ENCODE peak calls at places on chromosomes 6 and 20, in seven cellular contexts. D, U, S, L, Y, N and Z are unnamed samples.

GRCh38 chr20:9220874-9221547 is 152.1 kb downstream of the PLCB4 start:
- DNase-seq in D (no peak), U (no peak), S (no peak), L (no peak), Y (peak; percentile 45), N (no peak), Z (no peak)

GRCh38 chr6:143125455-143125854 is 64.8 kb downstream of the AIG1 start:
- DNase-seq in D (no peak), U (no peak), S (no peak), L (peak; percentile 9), Y (no peak), N (no peak), Z (no peak)

GRCh38 chr6:160735523-160735922 is 33.5 kb downstream of the PLG start:
- DNase-seq in D (no peak), U (no peak), S (no peak), L (peak; percentile 13), Y (no peak), N (no peak), Z (no peak)

GRCh38 chr6:157019733-157020132 is 242.6 kb downstream of the ARID1B start:
- DNase-seq in D (no peak), U (no peak), S (no peak), L (peak; percentile 36), Y (peak; percentile 48), N (no peak), Z (no peak)

GRCh38 chr6:108559884-108560462 is 744 bp upstream of the FOXO3 start:
- DNase-seq in D (no peak), U (peak; percentile 94), S (no peak), L (peak; percentile 44), Y (peak; percentile 76), N (peak; percentile 40), Z (no peak)

GRCh38 chr6:41374618-41375590 is 39.5 kb downstream of the NCR2 start:
- DNase-seq in D (no peak), U (peak; percentile 87), S (no peak), L (peak; percentile 22), Y (no peak), N (no peak), Z (no peak)

GRCh38 chr6:55659304-55659703 is 80.3 kb upstream of the HMGCLL1 start:
- DNase-seq in D (no peak), U (no peak), S (no peak), L (no peak), Y (no peak), N (no peak), Z (no peak)

GRCh38 chr6:159106627-159107241 is 61.9 kb upstream of the TAGAP start:
- DNase-seq in D (no peak), U (no peak), S (no peak), L (peak; percentile 80), Y (peak; percentile 60), N (peak; percentile 90), Z (peak; percentile 86)

GRCh38 chr20:34581341-34582189 is 23.0 kb downstream of the MAP1LC3A start:
- DNase-seq in D (no peak), U (peak; percentile 85), S (no peak), L (peak; percentile 23), Y (peak; percentile 75), N (no peak), Z (no peak)

GRCh38 chr20:51918561-51918960 is 116.2 kb upstream of the SALL4 start:
- DNase-seq in D (no peak), U (no peak), S (no peak), L (no peak), Y (no peak), N (no peak), Z (no peak)

GRCh38 chr20:2217857-2218529 is 77.8 kb upstream of the TGM3 start:
- DNase-seq in D (no peak), U (no peak), S (no peak), L (no peak), Y (no peak), N (peak; percentile 42), Z (peak; percentile 93)

GRCh38 chr20:59253779-59254319 is 46.6 kb upstream of the EDN3 start:
- DNase-seq in D (no peak), U (no peak), S (no peak), L (no peak), Y (no peak), N (peak; percentile 31), Z (no peak)

GRCh38 chr20:6381887-6382286 is 259.1 kb upstream of the FERMT1 start:
- DNase-seq in D (no peak), U (no peak), S (no peak), L (no peak), Y (peak; percentile 1), N (no peak), Z (no peak)

GRCh38 chr6:163955752-163956151 is 541.2 kb downstream of the QKI start:
- DNase-seq in D (no peak), U (peak; percentile 7), S (no peak), L (no peak), Y (no peak), N (no peak), Z (no peak)

GRCh38 chr6:21327326-21328140 is 266.0 kb upstream of the SOX4 start:
- DNase-seq in D (no peak), U (no peak), S (no peak), L (no peak), Y (no peak), N (no peak), Z (no peak)

GRCh38 chr6:105014448-105014847 is 57.5 kb downstream of the LIN28B start:
- DNase-seq in D (no peak), U (no peak), S (no peak), L (no peak), Y (no peak), N (no peak), Z (no peak)

GRCh38 chr6:148419430-148419829 is 76.8 kb downstream of the SASH1 start:
- DNase-seq in D (no peak), U (no peak), S (no peak), L (no peak), Y (no peak), N (no peak), Z (no peak)

GRCh38 chr20:24502184-24502583 is 32.8 kb downstream of the SYNDIG1 start:
- DNase-seq in D (no peak), U (no peak), S (no peak), L (no peak), Y (peak; percentile 92), N (no peak), Z (no peak)

GRCh38 chr6:169802790-169803189 is 51.4 kb downstream of the ERMARD start:
- DNase-seq in D (no peak), U (no peak), S (no peak), L (no peak), Y (no peak), N (no peak), Z (no peak)

GRCh38 chr6:145214570-145214969 is 520.8 kb downstream of the EPM2A start:
- DNase-seq in D (peak; percentile 12), U (no peak), S (no peak), L (no peak), Y (peak; percentile 63), N (no peak), Z (no peak)

GRCh38 chr6:88168362-88168761 is 2.2 kb upstream of the CNR1 start:
- DNase-seq in D (no peak), U (no peak), S (no peak), L (no peak), Y (no peak), N (no peak), Z (no peak)
- TF ChIP-seq CTCF in D (no peak), U (no peak), S (no peak), L (peak; percentile 27), Y (no peak), N (no peak), Z (no peak)

GRCh38 chr6:19806971-19807396 is 30.2 kb upstream of the ID4 start:
- DNase-seq in D (no peak), U (no peak), S (no peak), L (no peak), Y (no peak), N (no peak), Z (no peak)

GRCh38 chr6:19811397-19812079 is 25.6 kb upstream of the ID4 start:
- DNase-seq in D (no peak), U (no peak), S (no peak), L (no peak), Y (no peak), N (no peak), Z (no peak)

GRCh38 chr6:19812512-19813119 is 24.6 kb upstream of the ID4 start:
- DNase-seq in D (no peak), U (no peak), S (no peak), L (no peak), Y (peak; percentile 83), N (no peak), Z (no peak)
- TF ChIP-seq CTCF in D (peak; percentile 73), U (peak; percentile 53), S (peak; percentile 69), L (peak; percentile 48), Y (peak; percentile 80), N (peak; percentile 60), Z (no peak)

GRCh38 chr20:44584103-44584690 is 1.8 kb downstream of the PKIG start:
- DNase-seq in D (no peak), U (no peak), S (no peak), L (no peak), Y (no peak), N (no peak), Z (no peak)
- TF ChIP-seq CTCF in D (no peak), U (no peak), S (no peak), L (no peak), Y (no peak), N (no peak), Z (no peak)

DNA sequence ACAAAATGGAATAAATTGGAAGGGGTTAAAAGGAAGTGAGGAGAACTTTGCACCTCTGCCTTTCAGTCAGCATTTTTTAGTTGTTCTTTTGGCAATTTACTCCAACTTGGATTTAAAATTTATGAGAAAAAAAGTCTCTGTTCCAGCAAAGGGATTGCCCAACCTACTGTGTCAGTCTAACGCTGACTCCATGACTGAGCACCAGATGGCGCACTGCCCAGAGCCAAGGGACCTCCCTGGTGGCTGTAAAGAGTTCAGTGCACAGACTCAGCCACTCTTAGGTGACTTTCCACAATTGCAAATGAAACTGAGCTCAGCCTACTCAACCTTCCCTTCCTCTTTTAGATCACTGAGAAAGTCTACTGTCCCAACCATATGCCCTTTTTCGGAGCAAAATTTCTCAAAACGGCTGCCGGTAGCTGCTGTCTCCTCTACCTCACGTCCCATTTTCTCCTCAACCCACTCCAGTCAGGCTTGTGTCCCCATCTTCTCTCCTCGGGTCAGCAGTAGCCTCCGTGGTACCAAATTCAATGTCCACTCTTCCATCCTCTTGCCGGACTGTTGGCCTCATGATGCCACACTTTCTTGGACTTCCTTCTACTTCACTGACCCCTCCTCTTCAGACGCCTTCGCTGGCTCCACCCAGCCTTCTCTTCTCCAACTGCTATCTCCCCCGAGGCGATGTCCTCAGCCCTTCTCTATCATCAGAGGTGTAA is 38.7 kb downstream of the GSTA2 start:
- DNase-seq in D (no peak), U (no peak), S (peak; percentile 87), L (peak; percentile 69), Y (peak; percentile 74), N (peak; percentile 46), Z (peak; percentile 52)
- TF ChIP-seq CTCF in D (peak; percentile 58), U (no peak), S (peak; percentile 53), L (peak; percentile 81), Y (peak; percentile 38), N (peak; percentile 79), Z (no peak)